ENCODE peak calls at places on chromosomes 6 and 20, in four cellular contexts. Q, W, F and H are unnamed samples.

GRCh38 chr20:62294516-62294915 is 8.3 kb upstream of the ADRM1 start:
- DNase-seq in Q (no peak), W (no peak), F (no peak), H (no peak)

GRCh38 chr6:115370202-115370601 is 690.5 kb downstream of the FRK start:
- DNase-seq in Q (no peak), W (no peak), F (peak), H (no peak)

GRCh38 chr6:52512199-52512598 is 64.7 kb downstream of the TRAM2 start:
- DNase-seq in Q (no peak), W (peak), F (no peak), H (no peak)

GRCh38 chr20:47720636-47721427 is 64.4 kb downstream of the SULF2 start:
- DNase-seq in Q (peak), W (peak), F (no peak), H (no peak)

GRCh38 chr20:35091808-35092523 is 641 bp downstream of the TRPC4AP start:
- DNase-seq in Q (no peak), W (peak), F (no peak), H (peak)

GRCh38 chr20:25066386-25066785 is 8.4 kb upstream of the ACSS1 start:
- DNase-seq in Q (no peak), W (no peak), F (no peak), H (no peak)

GRCh38 chr6:14822689-14823088 is 423.2 kb upstream of the JARID2 start:
- DNase-seq in Q (no peak), W (peak), F (no peak), H (no peak)

GRCh38 chr6:1724616-1725015 is 114.9 kb downstream of the FOXC1 start:
- DNase-seq in Q (no peak), W (no peak), F (peak), H (no peak)

GRCh38 chr6:95364016-95364604 is 213.2 kb upstream of the MANEA start:
- DNase-seq in Q (no peak), W (peak), F (peak), H (no peak)

GRCh38 chr6:33315753-33316602 is 1.6 kb downstream of the ZBTB22 start:
- DNase-seq in Q (no peak), W (no peak), F (no peak), H (no peak)

GRCh38 chr20:60870040-60870439 is 382.0 kb upstream of the CDH4 start:
- DNase-seq in Q (no peak), W (no peak), F (no peak), H (no peak)

GRCh38 chr6:45966797-45967196 is 48.9 kb downstream of the CLIC5 start:
- DNase-seq in Q (no peak), W (no peak), F (no peak), H (no peak)

GRCh38 chr6:10511477-10511876 is 9.7 kb upstream of the GCNT2 start:
- DNase-seq in Q (no peak), W (peak), F (no peak), H (no peak)

GRCh38 chr6:39806277-39806676 is 14.1 kb downstream of the DAAM2 start:
- DNase-seq in Q (no peak), W (peak), F (no peak), H (no peak)

GRCh38 chr20:61442075-61442670 is 190.1 kb downstream of the CDH4 start:
- DNase-seq in Q (no peak), W (peak), F (no peak), H (no peak)

GRCh38 chr6:34360556-34360955 is 31.9 kb downstream of the NUDT3 start:
- DNase-seq in Q (peak), W (peak), F (no peak), H (no peak)

GRCh38 chr6:11275598-11275997 is 43.1 kb upstream of the NEDD9 start:
- DNase-seq in Q (no peak), W (no peak), F (no peak), H (peak)

GRCh38 chr6:166952567-166953464 is 3.5 kb downstream of the RNASET2 start:
- DNase-seq in Q (no peak), W (no peak), F (no peak), H (no peak)

GRCh38 chr20:53763707-53764415 is 170.2 kb upstream of the ZNF217 start:
- DNase-seq in Q (no peak), W (peak), F (peak), H (no peak)

GRCh38 chr6:163955752-163956151 is 541.2 kb downstream of the QKI start:
- DNase-seq in Q (no peak), W (no peak), F (no peak), H (no peak)

GRCh38 chr20:63653041-63653973 is at the start of gene STMN3:
- DNase-seq in Q (peak), W (peak), F (peak), H (peak)

GRCh38 chr6:170080169-170080827 is 210.6 kb downstream of the DLL1 start:
- DNase-seq in Q (no peak), W (no peak), F (no peak), H (no peak)

GRCh38 chr20:18628330-18628941 is 40.6 kb downstream of the DTD1 start:
- DNase-seq in Q (no peak), W (no peak), F (peak), H (peak)

GRCh38 chr6:128554302-128554701 is 33.9 kb upstream of the PTPRK start:
- DNase-seq in Q (no peak), W (peak), F (no peak), H (no peak)

GRCh38 chr6:24668997-24669361 is 2.1 kb downstream of the ACOT13 start:
- DNase-seq in Q (no peak), W (no peak), F (no peak), H (no peak)

GRCh38 chr20:41080866-41081265 is 52.2 kb downstream of the TOP1 start:
- DNase-seq in Q (no peak), W (peak), F (no peak), H (no peak)

GRCh38 chr6:169714595-169714994 is 9.7 kb downstream of the PHF10 start:
- DNase-seq in Q (no peak), W (no peak), F (no peak), H (no peak)

GRCh38 chr6:44671333-44671732 is 283.8 kb downstream of the CDC5L start:
- DNase-seq in Q (no peak), W (no peak), F (no peak), H (no peak)

GRCh38 chr6:108497883-108498282 is 62.8 kb upstream of the FOXO3 start:
- DNase-seq in Q (no peak), W (peak), F (peak), H (peak)

GRCh38 chr6:125293587-125293986 is 8.2 kb downstream of the HDDC2 start:
- DNase-seq in Q (no peak), W (no peak), F (no peak), H (no peak)

GRCh38 chr6:166940643-166941068 is 15.7 kb downstream of the RNASET2 start:
- DNase-seq in Q (no peak), W (no peak), F (no peak), H (no peak)

GRCh38 chr6:33276864-33277662 is at the start of gene B3GALT4:
- DNase-seq in Q (no peak), W (peak), F (peak), H (peak)

GRCh38 chr6:149727793-149728498 is 10.0 kb upstream of the LATS1 start:
- DNase-seq in Q (no peak), W (no peak), F (no peak), H (no peak)

GRCh38 chr6:9761220-9761619 is 653.7 kb downstream of the TFAP2A start:
- DNase-seq in Q (no peak), W (no peak), F (no peak), H (no peak)

GRCh38 chr6:105568121-105568520 is 165.2 kb upstream of the PREP start:
- DNase-seq in Q (no peak), W (no peak), F (no peak), H (no peak)

GRCh38 chr6:158978752-158979151 is 21.2 kb downstream of the RSPH3 start:
- DNase-seq in Q (no peak), W (peak), F (no peak), H (no peak)

GRCh38 chr6:101847690-101848089 is 454.2 kb downstream of the GRIK2 start:
- DNase-seq in Q (no peak), W (no peak), F (peak), H (no peak)
- TF ChIP-seq CTCF in Q (no peak), W (no peak), F (peak), H (no peak)

GRCh38 chr6:5042436-5042835 is 38.6 kb upstream of the RPP40 start:
- DNase-seq in Q (no peak), W (no peak), F (no peak), H (no peak)

GRCh38 chr6:5036309-5036708 is 32.5 kb upstream of the RPP40 start:
- DNase-seq in Q (no peak), W (peak), F (peak), H (no peak)

GRCh38 chr6:5045417-5045816 is 39.7 kb upstream of the PPP1R3G start:
- DNase-seq in Q (no peak), W (no peak), F (no peak), H (no peak)

GRCh38 chr6:5044866-5045265 is 40.3 kb upstream of the PPP1R3G start:
- DNase-seq in Q (no peak), W (no peak), F (no peak), H (no peak)

GRCh38 chr6:5041955-5042354 is 38.1 kb upstream of the RPP40 start:
- DNase-seq in Q (no peak), W (no peak), F (no peak), H (no peak)
- TF ChIP-seq CTCF in Q (no peak), W (no peak), F (no peak), H (no peak)

GRCh38 chr6:100460650-100461204 is 4.0 kb downstream of the SIM1 start:
- DNase-seq in Q (no peak), W (no peak), F (peak), H (no peak)
- TF ChIP-seq CTCF in Q (peak), W (peak), F (peak), H (peak)

GRCh38 chr20:50996901-50997830 is 25.7 kb downstream of the KCNG1 start:
- DNase-seq in Q (no peak), W (peak), F (no peak), H (no peak)

GRCh38 chr20:50995506-50995905 is 27.4 kb downstream of the KCNG1 start:
- DNase-seq in Q (no peak), W (peak), F (no peak), H (no peak)

GRCh38 chr20:50992336-50992732 is 30.6 kb downstream of the KCNG1 start:
- DNase-seq in Q (no peak), W (no peak), F (peak), H (no peak)

GRCh38 chr20:50991076-50991475 is 31.8 kb downstream of the KCNG1 start:
- DNase-seq in Q (no peak), W (no peak), F (no peak), H (no peak)

DNA sequence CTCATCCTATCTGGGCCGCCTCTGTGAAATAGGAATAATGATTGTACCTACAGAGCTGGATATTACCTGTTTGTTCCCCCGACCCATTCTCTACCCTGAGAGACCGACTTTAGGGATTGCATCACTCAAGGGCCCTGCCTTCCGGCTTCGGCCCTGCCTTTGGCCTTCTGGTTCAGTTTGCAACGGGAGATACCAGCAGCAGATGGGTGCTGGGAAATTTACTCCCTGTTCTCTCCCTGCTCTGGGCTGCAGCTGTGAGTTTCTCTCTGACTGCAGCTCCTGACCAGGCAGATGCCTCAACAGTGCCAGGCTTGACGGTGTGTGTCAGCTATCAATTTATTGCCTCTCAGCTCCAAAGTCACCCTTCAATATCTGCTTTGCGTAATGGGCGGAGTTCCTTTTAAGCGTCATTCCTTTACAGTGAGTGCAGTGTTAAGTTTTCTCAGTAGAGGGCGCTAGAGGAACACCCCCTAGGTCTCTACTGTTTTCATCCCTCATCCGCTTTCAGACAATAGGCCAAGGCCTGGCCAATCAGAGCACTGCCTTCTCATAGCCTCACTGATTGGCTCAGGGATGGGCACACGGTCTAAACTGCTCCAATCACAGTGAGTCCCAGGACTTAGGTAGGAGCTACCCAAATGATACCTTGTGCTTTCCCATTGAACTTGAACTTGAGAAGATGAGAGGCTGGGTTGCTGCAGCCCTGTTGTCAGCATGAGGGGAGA is 30.0 kb downstream of the KCNG1 start:
- DNase-seq in Q (no peak), W (peak), F (peak), H (peak)
- TF ChIP-seq CTCF in Q (peak), W (peak), F (peak), H (peak)

DNA sequence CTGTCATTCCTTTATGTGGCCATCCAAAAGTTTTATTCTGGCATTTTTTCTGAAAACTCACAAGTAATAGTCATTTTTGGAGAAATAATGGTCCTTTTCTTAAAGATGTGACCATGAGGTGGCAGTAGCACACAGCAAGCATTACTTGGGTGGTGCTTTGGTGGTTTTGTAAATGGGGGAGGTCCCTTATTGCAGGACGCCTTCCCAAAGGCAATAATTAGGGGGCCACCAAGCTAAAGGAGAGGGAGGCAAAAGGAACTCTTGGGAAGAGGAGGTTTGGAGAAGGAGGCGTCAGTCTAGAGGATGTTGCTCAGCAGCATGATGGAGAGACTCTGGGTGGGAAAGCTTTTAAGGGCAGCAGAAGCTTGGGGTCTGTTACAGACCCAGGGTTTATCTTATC is 422.6 kb upstream of the MMS22L start:
- DNase-seq in Q (no peak), W (peak), F (peak), H (no peak)
- TF ChIP-seq CTCF in Q (no peak), W (peak), F (peak), H (no peak)

GRCh38 chr6:106975699-106976032 is 1.1 kb upstream of the CD24 start:
- DNase-seq in Q (no peak), W (no peak), F (peak), H (no peak)

GRCh38 chr6:106976270-106976669 is 1.7 kb upstream of the CD24 start:
- DNase-seq in Q (no peak), W (no peak), F (no peak), H (no peak)

GRCh38 chr6:106973841-106974336 is 640 bp downstream of the CD24 start:
- DNase-seq in Q (no peak), W (no peak), F (peak), H (no peak)

GRCh38 chr6:106974337-106974998 is at the start of gene CD24:
- DNase-seq in Q (no peak), W (no peak), F (peak), H (no peak)

DNA sequence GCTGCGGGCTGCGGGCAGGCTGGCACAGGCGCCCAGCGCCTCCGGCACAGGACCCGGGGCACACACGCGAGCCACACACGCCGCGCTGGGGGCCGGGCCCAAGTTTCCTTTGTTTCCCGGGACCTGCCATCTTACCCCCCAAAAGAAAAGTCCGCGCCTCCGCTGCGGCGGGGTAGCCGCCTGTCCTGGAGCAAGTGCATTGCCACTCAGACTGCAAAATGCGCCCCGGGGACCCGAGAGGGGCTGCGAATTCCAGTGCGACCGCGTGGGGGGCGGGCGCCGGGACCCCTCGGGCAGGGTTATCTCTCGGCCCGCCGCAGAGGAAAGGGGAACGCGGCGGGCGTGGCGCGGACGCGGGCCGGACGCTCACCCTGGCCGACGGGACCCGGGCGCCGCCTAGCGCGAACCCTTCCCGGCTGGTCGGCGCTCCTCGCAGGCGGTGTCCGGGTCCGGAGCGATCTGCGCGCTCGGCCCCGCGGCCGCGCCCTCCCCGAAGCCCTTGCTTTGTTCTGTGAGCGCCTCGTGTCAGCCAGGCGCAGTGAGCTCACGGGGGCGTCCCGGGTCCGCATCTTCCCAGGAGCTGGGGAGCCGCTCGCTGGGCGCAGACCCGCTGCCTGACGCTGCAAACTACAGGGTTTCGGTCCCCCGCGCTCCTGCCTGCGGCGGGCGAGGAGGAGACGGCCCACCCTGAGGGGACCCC is 620 bp upstream of the CD24 start:
- DNase-seq in Q (no peak), W (no peak), F (peak), H (no peak)
- TF ChIP-seq CTCF in Q (no peak), W (no peak), F (peak), H (no peak)

DNA sequence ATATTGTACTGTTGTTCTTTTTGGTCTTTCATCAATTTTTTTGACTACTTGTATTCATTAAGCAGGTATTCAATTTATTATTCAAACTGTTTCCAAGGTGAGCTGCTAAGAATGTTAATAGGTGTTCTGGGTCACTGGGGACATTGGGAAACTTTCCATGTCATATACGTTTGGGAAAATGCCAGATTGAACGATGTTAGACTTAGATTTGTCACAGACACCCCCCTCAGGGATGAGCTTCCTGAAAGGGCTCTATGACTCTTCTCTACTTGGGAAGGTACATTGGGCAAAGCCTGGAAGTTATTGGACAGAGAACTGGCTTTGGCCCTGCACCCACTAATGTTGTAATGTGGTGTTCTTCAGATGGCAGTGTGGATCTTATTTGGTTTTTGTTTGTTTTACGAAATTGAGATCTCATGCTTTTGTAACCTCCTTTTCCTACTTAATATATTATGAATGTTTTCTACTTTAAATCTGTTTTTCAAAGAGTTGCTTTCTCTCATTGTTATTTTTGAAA is 42.1 kb downstream of the PLCB4 start:
- DNase-seq in Q (no peak), W (no peak), F (no peak), H (no peak)
- TF ChIP-seq CTCF in Q (no peak), W (no peak), F (no peak), H (no peak)

DNA sequence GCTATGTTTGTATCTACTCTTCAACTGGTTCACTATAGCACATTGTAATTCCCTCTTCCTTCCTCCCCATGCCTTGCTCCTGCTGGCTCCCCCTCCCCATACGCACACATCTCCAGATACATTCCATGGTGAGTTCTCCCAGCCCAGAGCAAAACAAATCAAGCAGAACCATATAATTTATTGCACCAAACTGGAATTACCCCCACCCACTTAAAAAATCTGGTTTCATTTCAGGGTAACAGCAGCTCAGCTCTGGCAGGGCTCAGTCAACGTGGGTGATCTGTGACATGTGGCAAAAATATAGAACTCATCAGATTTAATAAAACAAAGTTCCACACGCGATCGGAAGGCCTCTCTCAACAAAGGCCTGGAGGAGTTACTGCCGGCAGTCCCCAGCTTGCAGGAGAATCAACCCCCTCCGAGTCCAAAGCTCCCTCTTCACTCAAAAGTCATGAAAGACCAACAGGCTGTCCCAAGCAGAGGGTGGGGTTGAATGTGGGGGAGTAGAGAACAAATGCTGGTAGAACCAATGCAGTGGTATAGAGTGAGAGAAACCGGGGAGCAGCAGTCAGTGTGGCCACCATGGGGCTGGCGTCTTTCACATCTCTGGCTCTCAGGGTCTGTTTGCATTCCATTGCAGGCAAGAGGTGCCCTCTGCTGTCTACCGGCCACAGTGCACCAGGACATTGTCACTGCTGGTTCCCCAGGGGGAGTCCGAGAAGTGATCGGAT is 323.3 kb upstream of the NT5E start:
- DNase-seq in Q (peak), W (peak), F (peak), H (peak)
- TF ChIP-seq CTCF in Q (peak), W (peak), F (peak), H (peak)